ENCODE peak calls at places on chromosomes 4 and X, in six cellular contexts. B, N, X, C, I and F are unnamed samples.

GRCh38 chrX:123835661-123836371 is 24.0 kb upstream of the XIAP start:
- DNase-seq in B (no peak), N (no peak), X (peak), C (no peak), I (no peak), F (no peak)

GRCh38 chrX:40177942-40178715 is 80.4 kb upstream of the BCOR start:
- DNase-seq in B (no peak), N (no peak), X (no peak), C (no peak), I (no peak), F (no peak)

GRCh38 chrX:107935664-107936433 is 46.3 kb downstream of the TEX13B start:
- DNase-seq in B (peak), N (no peak), X (peak), C (no peak), I (no peak), F (no peak)

GRCh38 chr4:157961591-157961990 is 211.2 kb downstream of the GASK1B start:
- DNase-seq in B (no peak), N (no peak), X (no peak), C (no peak), I (no peak), F (no peak)

GRCh38 chr4:39998659-39999345 is 21.1 kb upstream of the PDS5A start:
- DNase-seq in B (peak), N (no peak), X (no peak), C (no peak), I (no peak), F (no peak)

GRCh38 chr4:19177616-19178015 is 1074.1 kb upstream of the SLIT2 start:
- DNase-seq in B (no peak), N (no peak), X (no peak), C (no peak), I (no peak), F (no peak)

GRCh38 chr4:84920591-84920990 is 45.9 kb downstream of the WDFY3 start:
- DNase-seq in B (no peak), N (no peak), X (peak), C (no peak), I (no peak), F (no peak)

GRCh38 chrX:48458711-48459110 is 11.3 kb downstream of the SLC38A5 start:
- DNase-seq in B (no peak), N (no peak), X (no peak), C (no peak), I (no peak), F (no peak)

GRCh38 chr4:138945401-138945800 is 70.2 kb upstream of the NOCT start:
- DNase-seq in B (no peak), N (no peak), X (peak), C (no peak), I (no peak), F (no peak)

GRCh38 chr4:105998210-105998609 is 102.9 kb downstream of the NPNT start:
- DNase-seq in B (no peak), N (no peak), X (no peak), C (no peak), I (no peak), F (no peak)

GRCh38 chr4:15027921-15028435 is 25.7 kb downstream of the CPEB2 start:
- DNase-seq in B (no peak), N (no peak), X (no peak), C (no peak), I (no peak), F (no peak)

GRCh38 chr4:168516841-168517240 is 20.0 kb downstream of the PALLD start:
- DNase-seq in B (no peak), N (no peak), X (no peak), C (no peak), I (no peak), F (no peak)

GRCh38 chr4:48290146-48290772 is 20.6 kb upstream of the TEC start:
- DNase-seq in B (peak), N (no peak), X (peak), C (no peak), I (no peak), F (no peak)

DNA sequence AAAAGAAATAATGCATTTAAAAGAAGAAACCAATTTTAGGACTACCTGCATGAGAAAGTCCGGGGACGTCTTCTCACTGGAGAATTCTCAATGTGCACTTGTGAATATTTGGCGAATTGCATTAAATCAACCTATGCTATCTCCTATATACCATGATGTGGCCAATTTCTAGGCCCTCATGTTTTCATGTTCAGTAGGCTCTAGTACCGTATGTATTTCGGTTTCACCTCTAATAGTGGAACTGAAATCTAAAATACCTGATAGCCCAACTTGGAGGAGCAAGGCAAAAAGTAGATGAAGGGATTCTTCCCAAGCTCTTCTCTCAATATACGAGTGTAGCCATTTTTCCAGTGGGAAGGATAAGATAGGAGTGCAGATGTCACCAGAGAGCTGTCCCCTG is 11.4 kb upstream of the FGF2 start:
- DNase-seq in B (no peak), N (no peak), X (no peak), C (no peak), I (no peak), F (no peak)
- H3K27ac ChIP-seq in B (no peak), N (no peak), X (no peak), C (no peak), I (no peak), F (no peak)

GRCh38 chrX:5117816-5118215 is 1110.9 kb downstream of the NLGN4X start:
- DNase-seq in B (no peak), N (no peak), X (no peak), C (no peak), I (no peak), F (no peak)
- H3K27ac ChIP-seq in B (no peak), N (no peak), X (no peak), C (no peak), I (no peak), F (no peak)

GRCh38 chrX:13142891-13143290 is 98.5 kb upstream of the FAM9C start:
- DNase-seq in B (no peak), N (no peak), X (no peak), C (no peak), I (no peak), F (no peak)
- H3K27ac ChIP-seq in B (no peak), N (no peak), X (no peak), C (no peak), I (no peak), F (no peak)

GRCh38 chr4:123976285-123976684 is 579.7 kb downstream of the SPRY1 start:
- DNase-seq in B (peak), N (no peak), X (no peak), C (no peak), I (no peak), F (no peak)
- H3K27ac ChIP-seq in B (peak), N (no peak), X (no peak), C (peak), I (no peak), F (no peak)

GRCh38 chrX:8668797-8669196 is 63.1 kb downstream of the ANOS1 start:
- DNase-seq in B (peak), N (no peak), X (no peak), C (no peak), I (no peak), F (no peak)
- H3K27ac ChIP-seq in B (no peak), N (no peak), X (no peak), C (no peak), I (no peak), F (no peak)

GRCh38 chr4:89301902-89302301 is 5.7 kb downstream of the GPRIN3 start:
- DNase-seq in B (no peak), N (no peak), X (no peak), C (no peak), I (no peak), F (no peak)

GRCh38 chr4:89305028-89305427 is 2.6 kb downstream of the GPRIN3 start:
- DNase-seq in B (no peak), N (no peak), X (no peak), C (no peak), I (no peak), F (no peak)

GRCh38 chr4:89301003-89301402 is 6.6 kb downstream of the GPRIN3 start:
- DNase-seq in B (no peak), N (no peak), X (no peak), C (no peak), I (no peak), F (no peak)

GRCh38 chr4:89303989-89304388 is 3.6 kb downstream of the GPRIN3 start:
- DNase-seq in B (no peak), N (no peak), X (no peak), C (no peak), I (no peak), F (no peak)

DNA sequence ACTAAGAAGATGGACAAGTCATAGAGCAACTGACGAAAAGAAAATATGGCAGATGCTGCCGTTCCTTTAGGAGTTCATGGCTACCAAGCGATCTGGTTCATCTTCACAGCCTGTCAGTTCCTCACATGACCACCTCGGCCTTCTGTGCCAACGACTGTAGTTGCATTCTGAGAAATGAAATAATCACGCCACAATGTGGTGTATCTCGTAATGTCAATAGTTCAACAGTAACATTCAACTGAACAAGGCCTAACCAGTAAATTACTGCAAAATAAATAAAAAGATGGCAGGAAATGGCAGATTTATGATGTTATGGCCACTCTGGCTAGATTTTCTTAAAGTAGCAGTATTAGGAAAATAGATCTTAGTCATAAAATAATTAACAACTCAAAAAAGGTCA is 4.4 kb downstream of the GPRIN3 start:
- DNase-seq in B (no peak), N (no peak), X (no peak), C (no peak), I (peak), F (no peak)
- H3K27ac ChIP-seq in B (no peak), N (no peak), X (no peak), C (no peak), I (peak), F (no peak)

GRCh38 chr4:140153419-140153743 is 603 bp downstream of the MAML3 start:
- DNase-seq in B (no peak), N (no peak), X (no peak), C (no peak), I (no peak), F (no peak)
- H3K27ac ChIP-seq in B (peak), N (peak), X (no peak), C (peak), I (no peak), F (peak)

GRCh38 chrX:101347859-101348451 is 587 bp downstream of the TIMM8A start:
- DNase-seq in B (no peak), N (no peak), X (peak), C (peak), I (no peak), F (peak)
- H3K27ac ChIP-seq in B (no peak), N (no peak), X (peak), C (peak), I (peak), F (no peak)

DNA sequence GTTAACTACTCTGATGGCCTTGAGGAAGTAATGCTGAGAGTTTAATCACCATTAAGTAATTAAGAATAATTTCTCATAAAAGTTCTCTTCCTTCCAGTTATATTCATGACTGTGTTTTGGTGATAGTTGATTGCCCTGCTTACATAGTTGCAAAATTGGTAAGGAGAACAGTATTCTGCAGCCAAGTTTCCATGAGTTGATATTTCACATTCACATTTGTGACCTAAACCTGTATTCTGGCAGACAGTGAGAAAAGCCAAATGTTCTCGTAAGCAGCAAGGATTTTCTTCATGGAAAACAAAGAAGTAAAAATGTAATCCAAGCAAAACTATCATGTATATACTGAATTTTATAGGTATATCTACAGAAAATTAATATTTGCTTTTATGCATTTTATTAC is 187.8 kb upstream of the NUDT6 start:
- DNase-seq in B (no peak), N (no peak), X (no peak), C (no peak), I (no peak), F (no peak)
- H3K27ac ChIP-seq in B (no peak), N (no peak), X (no peak), C (no peak), I (no peak), F (no peak)